ENCODE peak calls at places on chromosomes 6 and 20, in seven cellular contexts. X, D, C, L, W, Q and F are unnamed samples.

GRCh38 chr6:106614592-106615301 is 14.6 kb downstream of the RTN4IP1 start:
- DNase-seq in L (no peak), X (no peak), D (no peak), Q (no peak), W (no peak), C (no peak), F (no peak)

GRCh38 chr20:46725186-46726165 is 16.0 kb downstream of the SLC2A10 start:
- DNase-seq in C (no peak), D (no peak), L (no peak), Q (no peak), X (no peak), W (no peak), F (no peak)

GRCh38 chr6:43817192-43817591 is 47.2 kb downstream of the VEGFA start:
- DNase-seq in Q (no peak), X (no peak), W (peak), C (peak), L (peak), D (no peak), F (peak)

GRCh38 chr6:139370047-139370706 is 4.3 kb downstream of the CITED2 start:
- DNase-seq in L (no peak), C (no peak), D (no peak), W (peak), X (no peak), Q (peak), F (peak)

GRCh38 chr6:169222126-169222525 is 31.5 kb downstream of the THBS2 start:
- DNase-seq in W (no peak), X (no peak), C (no peak), L (no peak), D (no peak), Q (no peak), F (no peak)

GRCh38 chr6:129679758-129680157 is 30.2 kb downstream of the ARHGAP18 start:
- DNase-seq in X (no peak), D (no peak), L (no peak), C (no peak), W (peak), Q (no peak), F (no peak)

GRCh38 chr6:40688214-40688761 is 101.1 kb upstream of the LRFN2 start:
- DNase-seq in D (no peak), X (no peak), L (no peak), W (no peak), Q (no peak), C (no peak), F (peak)

GRCh38 chr6:32772656-32773055 is 9.3 kb upstream of the HLA-DQB2 start:
- DNase-seq in W (no peak), L (no peak), X (no peak), D (no peak), Q (no peak), C (no peak), F (no peak)

GRCh38 chr6:7911345-7911725 is 747 bp upstream of the TXNDC5 start:
- DNase-seq in L (peak), X (no peak), C (no peak), D (no peak), Q (no peak), W (no peak), F (no peak)

GRCh38 chr20:3430376-3431069 is 23.1 kb upstream of the DNAAF9 start:
- DNase-seq in X (no peak), W (no peak), L (peak), Q (no peak), C (no peak), D (no peak), F (no peak)

GRCh38 chr20:49278817-49279676 is 1.2 kb upstream of the ZNFX1 start:
- DNase-seq in L (no peak), X (peak), D (no peak), C (no peak), Q (no peak), W (peak), F (no peak)

GRCh38 chr6:82025271-82025670 is 222.3 kb downstream of the IBTK start:
- DNase-seq in W (no peak), D (no peak), Q (no peak), L (no peak), C (no peak), X (no peak), F (no peak)

GRCh38 chr6:167760979-167761793 is 65.5 kb upstream of the AFDN start:
- DNase-seq in L (peak), C (no peak), Q (no peak), D (no peak), W (peak), X (peak), F (peak)

GRCh38 chr20:37879003-37879599 is 23.8 kb upstream of the VSTM2L start:
- DNase-seq in X (no peak), Q (no peak), L (no peak), D (no peak), W (no peak), C (no peak), F (no peak)

GRCh38 chr6:11317885-11318771 is 85.7 kb upstream of the NEDD9 start:
- DNase-seq in L (peak), D (no peak), C (no peak), W (peak), Q (peak), X (no peak), F (peak)

GRCh38 chr20:46343358-46344357 is 35.4 kb upstream of the CDH22 start:
- DNase-seq in W (no peak), C (no peak), L (no peak), D (peak), Q (no peak), X (no peak), F (no peak)

GRCh38 chr6:44524491-44525227 is 137.2 kb downstream of the CDC5L start:
- DNase-seq in D (no peak), W (no peak), Q (no peak), L (no peak), X (no peak), C (no peak), F (no peak)

GRCh38 chr20:46331612-46332361 is 23.5 kb upstream of the CDH22 start:
- DNase-seq in Q (no peak), C (no peak), D (no peak), W (no peak), X (no peak), L (no peak), F (no peak)

GRCh38 chr6:169723991-169724553 is at the start of gene PHF10:
- DNase-seq in X (peak), L (peak), C (no peak), Q (no peak), D (peak), W (no peak), F (peak)

DNA sequence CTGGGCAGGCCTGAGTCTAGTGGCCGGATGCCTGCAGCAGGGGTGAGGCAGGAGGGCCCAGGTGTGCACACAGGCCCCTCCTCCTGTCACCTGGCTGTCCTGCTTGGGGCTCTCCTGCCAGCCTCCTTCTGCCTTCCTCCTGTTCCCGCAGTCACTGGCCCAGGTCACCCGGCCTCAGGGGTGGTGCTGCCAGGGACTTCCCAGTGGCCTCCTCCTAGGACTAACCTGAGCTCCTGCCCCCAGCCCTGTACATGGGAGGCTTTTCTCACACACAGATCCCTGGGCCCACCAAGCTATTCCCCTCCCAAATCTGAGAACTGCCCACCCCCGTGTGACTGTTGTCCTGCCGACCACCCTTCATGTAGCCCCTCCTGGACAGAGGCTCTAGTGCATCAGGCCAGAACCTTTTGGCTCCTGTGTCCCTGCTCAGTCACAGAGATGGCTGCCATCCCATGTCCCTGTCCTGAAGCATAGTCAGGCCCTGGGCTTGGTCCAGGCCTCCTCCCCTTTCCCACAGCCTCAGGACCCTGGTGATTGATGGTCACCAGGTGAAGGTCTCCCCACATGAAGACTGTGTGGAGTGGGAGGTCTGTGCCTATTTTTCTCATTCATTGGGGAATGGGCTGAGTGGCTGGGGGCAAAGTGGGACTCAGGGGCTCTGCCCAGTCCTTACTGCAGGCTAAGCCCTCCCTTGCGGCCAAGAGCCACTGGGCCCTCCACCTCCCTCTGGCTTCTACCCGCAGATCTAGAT is 1.1 kb upstream of the ULBP1 start:
- DNase-seq in D (no peak), L (no peak), W (no peak), Q (no peak), X (no peak), C (no peak), F (no peak)
- H3K4me3 ChIP-seq in D (peak), L (no peak), W (no peak), Q (peak), X (peak), C (peak), F (peak)

GRCh38 chr6:100678027-100678426 is 203.1 kb downstream of the ASCC3 start:
- DNase-seq in D (no peak), L (no peak), C (no peak), X (no peak), Q (no peak), W (peak), F (peak)
- TF ChIP-seq CTCF in D (no peak), L (no peak), C (no peak), X (no peak), Q (no peak), W (no peak), F (peak)

DNA sequence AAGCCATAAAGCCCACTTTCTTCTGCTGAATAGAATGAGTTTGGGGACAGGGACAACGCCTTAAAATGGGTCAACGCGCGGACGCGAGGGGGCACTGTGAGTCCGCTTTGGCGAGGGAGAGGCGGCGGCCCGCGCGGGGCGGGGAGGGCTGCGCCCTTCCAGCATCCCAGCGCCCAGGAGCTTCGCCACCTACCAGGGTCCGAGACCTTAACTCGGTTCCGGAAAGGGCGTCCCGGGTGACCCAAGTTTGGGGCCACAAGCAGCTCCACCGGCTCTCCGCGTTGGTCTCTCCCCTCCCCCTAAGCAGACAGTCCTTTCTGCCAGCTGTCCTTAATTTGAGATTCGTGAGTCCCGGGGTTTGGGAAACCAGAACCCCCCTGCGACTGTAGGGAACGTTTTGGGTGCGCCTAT is 1.8 kb upstream of the SAMD5 start:
- DNase-seq in Q (no peak), C (peak), L (peak), X (peak), W (peak), D (peak), F (peak)
- H3K4me3 ChIP-seq in Q (peak), C (peak), L (no peak), X (peak), W (peak), D (peak), F (no peak)

GRCh38 chr6:79544939-79545450 is 7.8 kb upstream of the LCA5 start:
- DNase-seq in L (peak), C (peak), W (peak), X (no peak), Q (peak), D (peak), F (peak)
- TF ChIP-seq CTCF in L (peak), C (peak), W (peak), X (peak), Q (peak), D (peak), F (peak)

DNA sequence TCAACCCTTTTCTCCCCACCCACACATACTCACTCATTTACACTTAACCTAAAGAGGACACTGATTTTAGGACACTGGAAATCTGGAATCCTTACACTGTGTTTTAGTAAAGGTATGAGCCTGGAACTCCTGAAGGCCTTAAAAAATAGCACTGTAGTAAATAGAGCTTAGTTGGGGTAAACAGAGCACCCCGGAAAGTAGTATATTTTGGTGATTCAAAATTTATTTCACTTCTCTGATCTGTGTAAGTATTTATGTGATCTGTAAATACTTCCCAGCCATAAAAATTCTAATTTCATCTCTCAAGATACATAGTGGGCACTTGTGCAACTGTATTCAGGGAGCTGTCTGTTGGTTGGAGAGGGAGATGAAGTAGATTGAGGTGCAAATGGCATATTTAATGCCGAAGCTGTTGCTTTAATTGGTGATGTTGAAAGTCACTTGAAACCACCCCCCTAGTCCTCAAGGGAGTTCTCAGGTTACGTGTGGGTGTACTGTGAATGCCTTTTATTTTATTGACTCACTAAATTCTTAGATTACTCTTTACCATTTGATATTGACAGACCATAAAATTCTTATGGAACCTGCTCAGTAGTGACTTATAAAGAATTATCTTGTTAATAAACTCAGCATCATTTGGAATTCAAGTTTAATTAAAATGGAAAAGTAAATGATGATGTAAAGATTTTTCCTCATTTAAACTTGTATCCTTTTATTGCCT is 155.0 kb downstream of the SOX4 start:
- DNase-seq in D (no peak), W (peak), Q (no peak), X (no peak), C (no peak), L (peak), F (peak)
- H3K4me3 ChIP-seq in D (no peak), W (no peak), Q (no peak), X (no peak), C (peak), L (no peak), F (no peak)

GRCh38 chr20:58963060-58963584 is 17.9 kb upstream of the NELFCD start:
- DNase-seq in C (no peak), L (no peak), Q (no peak), X (no peak), D (no peak), W (no peak), F (no peak)
- TF ChIP-seq CTCF in C (peak), L (no peak), Q (no peak), X (no peak), D (no peak), W (no peak), F (no peak)

DNA sequence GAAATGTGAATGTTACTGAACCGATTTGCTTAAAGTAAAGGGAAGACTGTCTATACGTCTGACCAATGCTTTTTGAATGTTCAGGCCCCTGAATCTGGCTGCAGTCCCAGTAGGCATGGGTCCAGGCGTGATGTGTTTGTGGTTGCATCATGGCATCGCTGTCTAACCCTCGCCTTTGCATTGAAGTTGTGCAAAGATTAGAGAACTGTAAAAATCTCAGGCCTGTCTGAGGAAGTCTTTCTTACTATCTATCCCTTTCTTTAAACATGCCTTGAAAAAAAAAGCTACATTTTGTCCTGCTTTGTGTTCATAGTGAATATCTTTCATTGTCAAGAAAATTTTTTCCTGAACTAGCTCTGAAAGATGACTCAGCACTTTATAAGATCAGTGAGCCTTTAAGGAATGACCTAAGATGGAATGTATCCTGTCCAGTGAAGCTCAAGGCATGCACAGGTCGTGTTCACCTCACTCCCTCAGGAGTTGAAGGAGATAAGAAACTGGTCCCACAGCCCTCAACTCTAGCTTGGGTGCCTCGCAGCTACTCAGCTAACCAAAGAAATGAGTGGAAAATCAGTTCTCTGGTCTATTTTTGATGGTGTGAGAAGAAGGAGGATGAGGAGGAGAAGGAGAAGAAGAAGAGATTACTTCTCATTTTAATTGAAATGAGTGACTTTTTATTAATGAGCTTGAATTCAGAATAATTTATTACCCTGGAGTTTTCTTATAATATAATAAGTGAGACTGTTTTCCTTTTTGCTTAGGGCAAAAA is 48.6 kb downstream of the TPD52L1 start:
- DNase-seq in L (peak), D (peak), W (peak), X (no peak), Q (peak), C (no peak), F (peak)
- H3K4me3 ChIP-seq in L (no peak), D (no peak), W (no peak), X (no peak), Q (no peak), C (no peak), F (no peak)

GRCh38 chr6:13427838-13428527 is 59.4 kb downstream of the GFOD1 start:
- DNase-seq in L (no peak), W (no peak), D (no peak), X (peak), C (no peak), Q (no peak), F (no peak)
- TF ChIP-seq CTCF in L (no peak), W (no peak), D (no peak), X (peak), C (peak), Q (no peak), F (no peak)

GRCh38 chr6:80974579-80974978 is 777.9 kb downstream of the TENT5A start:
- DNase-seq in C (no peak), D (no peak), L (no peak), X (no peak), W (no peak), Q (no peak), F (no peak)
- H3K4me3 ChIP-seq in C (peak), D (no peak), L (no peak), X (no peak), W (no peak), Q (no peak), F (no peak)

DNA sequence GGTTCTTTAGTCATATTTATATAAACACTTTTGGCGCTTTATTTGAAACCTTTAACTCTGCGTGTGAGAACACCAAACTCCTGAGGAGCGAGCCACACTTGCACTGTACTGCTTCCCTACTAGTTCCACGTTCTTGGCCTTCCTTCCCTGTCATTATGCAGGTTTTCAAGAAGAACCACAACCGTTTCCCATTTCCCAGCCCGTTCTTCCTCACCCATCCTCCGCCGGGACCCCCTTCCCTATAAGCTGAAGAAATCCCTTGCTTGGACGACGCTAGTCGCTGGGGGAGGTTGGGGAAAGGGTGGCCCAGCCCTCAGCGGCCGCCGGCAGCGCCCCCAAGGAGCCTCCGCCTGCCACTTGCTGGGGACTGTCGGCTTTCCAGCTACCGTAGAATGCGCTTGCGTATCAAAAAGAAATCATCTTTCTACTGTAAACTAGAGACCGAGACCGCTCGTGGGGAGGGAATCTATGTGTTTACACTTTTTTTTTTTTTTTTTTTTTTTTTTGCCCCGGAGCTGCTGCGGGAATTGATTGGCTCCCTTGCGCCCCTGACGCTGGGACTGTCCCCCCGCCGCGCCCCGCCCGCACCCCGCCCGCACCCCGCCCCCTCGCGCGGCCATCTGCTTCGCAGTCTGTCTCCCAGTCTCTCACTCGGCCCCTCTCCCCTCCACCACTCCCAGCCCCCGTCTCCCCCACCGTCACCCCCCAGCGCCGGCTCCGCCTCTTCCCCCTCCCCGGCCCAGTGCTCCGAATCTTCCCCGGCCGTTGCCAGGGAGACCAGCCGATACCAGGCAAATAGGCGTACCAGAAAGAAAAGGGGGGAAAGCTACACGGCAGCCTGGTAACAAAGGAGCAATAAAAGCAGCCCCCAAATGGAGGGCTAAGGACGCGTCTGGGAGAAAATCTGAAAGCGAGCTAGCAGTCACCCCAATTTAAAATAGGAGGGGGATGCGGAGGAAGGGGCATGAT is 2.3 kb upstream of the MARCKS start:
- DNase-seq in X (peak), L (peak), W (peak), C (peak), Q (no peak), D (peak), F (peak)
- TF ChIP-seq CTCF in X (peak), L (peak), W (no peak), C (no peak), Q (no peak), D (peak), F (peak)